ENCODE peak calls at places on chromosome 9, in five cellular contexts. M, S, W, K and H are unnamed samples.

GRCh38 chr9:99876190-99876589 is 30.3 kb upstream of the STX17 start:
- DNase-seq in S (no peak), M (no peak), K (no peak), W (no peak), H (no peak)

GRCh38 chr9:36140086-36141084 is 3.9 kb downstream of the GLIPR2 start:
- DNase-seq in W (no peak), K (no peak), S (no peak), M (no peak), H (no peak)

GRCh38 chr9:27726244-27727141 is 153.2 kb upstream of the C9orf72 start:
- DNase-seq in S (peak), M (peak), W (no peak), K (no peak), H (peak)

GRCh38 chr9:6855860-6856259 is 98.1 kb downstream of the KDM4C start:
- DNase-seq in K (no peak), M (no peak), S (no peak), W (no peak), H (no peak)

GRCh38 chr9:114733814-114734213 is 51.8 kb upstream of the TEX48 start:
- DNase-seq in K (no peak), S (peak), M (no peak), W (no peak), H (no peak)

GRCh38 chr9:95434116-95435073 is 82.4 kb downstream of the PTCH1 start:
- DNase-seq in M (no peak), W (no peak), S (no peak), K (no peak), H (no peak)

GRCh38 chr9:95504053-95504963 is 12.5 kb downstream of the PTCH1 start:
- DNase-seq in S (no peak), W (no peak), K (no peak), M (peak), H (no peak)

GRCh38 chr9:24090566-24090965 is 264.5 kb upstream of the ELAVL2 start:
- DNase-seq in M (no peak), K (no peak), S (no peak), W (no peak), H (no peak)

GRCh38 chr9:70258692-70259511 is at the start of gene SMC5:
- DNase-seq in W (peak), S (peak), M (peak), K (peak), H (peak)